ENCODE peak calls at places on chromosomes 3 and 15, in four cellular contexts. Q is endothelial cell of umbilical vein, M is uterus, B is heart left ventricle. O is an unnamed sample.

GRCh38 chr15:35630570-35630969 is 84.6 kb upstream of the DPH6 start:
- DNase-seq in M (no peak), B (peak; percentile 41), Q (no peak), O (no peak)

GRCh38 chr3:96863129-96863740 is 48.8 kb downstream of the EPHA6 start:
- DNase-seq in M (no peak), B (no peak), Q (peak; percentile 28), O (no peak)

GRCh38 chr15:55267401-55268053 is 22.1 kb downstream of the RAB27A start:
- DNase-seq in B (peak; percentile 48), Q (peak; percentile 55), M (no peak), O (no peak)

GRCh38 chr3:5784656-5785055 is 597.1 kb downstream of the EDEM1 start:
- DNase-seq in M (no peak), Q (no peak), B (no peak), O (no peak)

GRCh38 chr3:158789592-158789991 is 12.3 kb upstream of the MFSD1 start:
- DNase-seq in M (no peak), Q (peak; percentile 75), B (no peak), O (no peak)

GRCh38 chr3:156174229-156174847 is 54.0 kb downstream of the KCNAB1 start:
- DNase-seq in M (no peak), Q (peak; percentile 74), B (no peak), O (no peak)

GRCh38 chr3:141114179-141114745 is 63.1 kb downstream of the SPSB4 start:
- DNase-seq in B (no peak), Q (no peak), M (no peak), O (no peak)

GRCh38 chr3:191997093-191997492 is 536.1 kb downstream of the PYDC2 start:
- DNase-seq in M (no peak), Q (peak; percentile 4), B (no peak), O (no peak)

GRCh38 chr3:160860346-160860745 is 104.3 kb downstream of the PPM1L start:
- DNase-seq in B (no peak), Q (no peak), M (no peak), O (no peak)

GRCh38 chr3:184737641-184738518 is 26.0 kb upstream of the MAGEF1 start:
- DNase-seq in B (no peak), M (peak; percentile 7), Q (peak; percentile 23), O (peak; percentile 84)

GRCh38 chr3:42659451-42660130 is 6.1 kb downstream of the ZBTB47 start:
- DNase-seq in B (no peak), Q (no peak), M (no peak), O (no peak)

GRCh38 chr3:133989931-133990702 is 39.6 kb downstream of the SLCO2A1 start:
- DNase-seq in Q (no peak), M (no peak), B (no peak), O (peak; percentile 67)

GRCh38 chr15:38197553-38197952 is 55.1 kb upstream of the SPRED1 start:
- DNase-seq in Q (no peak), M (no peak), B (no peak), O (no peak)

GRCh38 chr15:78850926-78851600 is 21.6 kb upstream of the MORF4L1 start:
- DNase-seq in Q (no peak), B (no peak), M (no peak), O (no peak)

GRCh38 chr15:41945701-41946100 is 26.7 kb downstream of the EHD4 start:
- DNase-seq in B (peak; percentile 76), M (no peak), Q (no peak), O (no peak)

DNA sequence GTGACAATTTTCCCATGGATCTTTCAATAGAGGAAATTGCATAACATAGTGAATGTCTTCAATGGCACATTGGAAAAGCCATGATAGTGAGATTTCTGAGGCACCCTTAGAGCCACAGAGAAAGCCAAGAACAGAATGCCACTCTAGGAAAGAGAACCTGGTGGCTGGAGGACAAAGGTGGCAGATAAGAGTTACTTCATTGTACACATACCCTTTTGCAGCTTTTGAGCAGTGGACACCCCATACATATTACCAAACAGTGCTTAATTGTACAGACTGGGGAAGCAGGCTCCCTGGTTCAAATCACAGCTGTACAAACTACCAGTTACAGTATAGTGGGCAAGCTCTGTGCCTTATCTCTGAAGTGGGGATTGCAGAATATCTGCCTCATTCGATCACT is 10.1 kb upstream of the GYG1 start:
- DNase-seq in B (no peak), Q (no peak), M (no peak), O (no peak)
- H3K4me3 ChIP-seq in B (no peak overlapping the region), Q (no peak overlapping the region), M (no peak overlapping the region), O (no peak overlapping the region)

DNA sequence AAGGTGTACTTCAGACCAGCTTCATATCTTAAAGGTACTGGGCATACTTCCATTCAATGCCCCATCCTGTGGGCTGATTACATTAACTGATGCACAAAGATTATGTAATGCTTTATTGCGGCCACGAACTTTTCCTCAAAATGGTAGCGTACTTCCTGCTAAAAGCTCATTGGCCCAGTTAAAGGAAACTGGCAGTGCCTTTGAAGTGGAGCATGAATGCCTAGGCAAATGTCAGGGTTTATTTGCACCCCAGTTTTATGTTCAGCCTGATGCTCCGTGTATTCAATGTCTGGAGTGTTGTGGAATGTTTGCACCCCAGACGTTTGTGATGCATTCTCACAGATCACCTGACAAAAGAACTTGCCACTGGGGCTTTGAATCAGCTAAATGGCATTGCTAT is 3.4 kb downstream of the SKIL start:
- DNase-seq in B (no peak), Q (no peak), M (no peak), O (no peak)
- TF ChIP-seq POLR2A in B (no peak), Q (peak; percentile 15), M (no peak), O (no peak)

DNA sequence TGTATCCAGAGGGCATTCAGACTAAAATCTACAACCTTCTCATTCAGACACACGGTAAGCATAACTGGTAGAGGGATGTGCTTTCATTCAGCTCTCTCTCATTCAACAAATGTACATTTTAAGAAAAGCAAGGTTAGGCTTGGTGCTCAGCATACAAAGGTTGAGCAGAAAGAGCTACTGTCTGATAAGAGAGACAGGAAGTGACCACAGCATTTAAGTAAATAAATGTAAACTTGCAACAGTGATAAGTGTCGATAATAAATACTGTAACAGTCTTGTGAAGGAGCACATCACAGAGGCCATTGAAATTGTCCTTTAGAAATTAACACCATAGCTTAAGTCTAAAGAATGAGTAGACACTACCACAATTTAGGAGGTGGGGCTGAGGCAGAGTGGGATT is 3.4 kb downstream of the CD96 start:
- DNase-seq in Q (no peak), M (no peak), B (no peak), O (no peak)
- H3K4me3 ChIP-seq in Q (no peak overlapping the region), M (no peak overlapping the region), B (no peak overlapping the region), O (no peak overlapping the region)

DNA sequence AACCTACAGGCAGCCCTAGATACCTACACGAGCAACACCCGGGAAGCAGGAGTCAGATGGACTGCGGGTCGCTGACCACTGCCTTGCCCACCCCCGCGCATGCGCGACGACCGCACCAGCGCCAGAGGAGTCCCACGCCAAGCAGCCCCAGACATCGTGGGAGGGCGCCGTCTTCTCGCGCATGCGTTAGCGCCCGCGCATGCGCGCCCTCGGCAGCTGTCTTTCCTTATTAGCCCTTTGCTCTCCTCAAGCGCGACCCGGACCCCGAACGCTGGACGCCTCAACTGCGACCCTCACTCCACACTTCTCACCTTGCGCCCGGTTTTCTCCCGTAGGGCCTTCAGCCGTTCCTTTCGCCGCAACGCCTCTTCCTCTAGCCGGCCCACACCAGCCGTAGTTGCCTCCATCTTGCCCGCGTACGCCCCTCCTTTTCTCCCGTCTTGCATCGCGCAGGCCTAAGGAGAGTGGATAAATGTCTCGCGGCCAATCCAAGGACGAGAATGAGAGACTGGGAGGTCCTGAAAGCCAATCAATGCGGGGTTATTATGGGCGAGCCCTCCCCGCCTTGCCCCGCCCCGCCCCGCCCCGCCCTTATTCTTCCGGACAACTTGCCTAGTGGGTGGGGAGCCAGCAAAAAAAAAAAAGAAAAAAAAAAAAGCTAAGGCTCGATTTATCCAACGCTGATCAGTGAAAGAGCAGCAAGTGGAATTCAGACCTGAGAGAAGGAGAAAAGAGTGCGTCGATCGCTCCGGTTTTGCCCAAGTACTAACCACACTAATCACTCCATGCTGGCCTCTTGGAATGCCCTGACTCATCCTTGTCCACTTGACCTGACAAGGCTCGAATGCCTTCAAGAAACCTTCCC is at the start of gene CCDC12:
- DNase-seq in Q (peak; percentile 99), B (peak; percentile 96), M (peak; percentile 93), O (peak; percentile 98)
- TF ChIP-seq POLR2A in Q (peak; percentile 92), B (no peak), M (peak; percentile 83), O (no peak)

O was measured in lower leg skin.